ENCODE peak calls at places on chromosomes 6 and 20, in four cellular contexts. G, Q, B and M are unnamed samples.
A peak's percentile ranks its signal among the peaks of the same experiment; 100 is the strongest.

GRCh38 chr6:21049572-21049971 is 515.3 kb downstream of the CDKAL1 start:
- DNase-seq in G (no peak), Q (no peak), B (no peak), M (no peak)

GRCh38 chr6:112113371-112113770 is 26.0 kb downstream of the FAM229B start:
- DNase-seq in Q (no peak), B (no peak), G (no peak), M (no peak)

GRCh38 chr20:41386502-41387427 is 20.1 kb upstream of the EMILIN3 start:
- DNase-seq in G (no peak), B (no peak), Q (no peak), M (no peak)

GRCh38 chr20:373171-373890 is 7.2 kb upstream of the TRIB3 start:
- DNase-seq in B (no peak), G (peak; percentile 62), Q (no peak), M (no peak)

GRCh38 chr20:34943808-34944568 is 11.6 kb downstream of the GSS start:
- DNase-seq in B (no peak), Q (no peak), G (peak; percentile 59), M (no peak)

GRCh38 chr20:59788196-59788735 is 145.2 kb downstream of the SYCP2 start:
- DNase-seq in G (no peak), Q (no peak), B (no peak), M (no peak)

GRCh38 chr20:25738198-25738597 is 41.5 kb upstream of the ZNF337 start:
- DNase-seq in Q (no peak), G (no peak), B (no peak), M (no peak)

GRCh38 chr20:29741894-29742698 is 1515.4 kb upstream of the DEFB115 start:
- DNase-seq in G (no peak), Q (no peak), B (no peak), M (no peak)

GRCh38 chr6:13413906-13414555 is 73.4 kb downstream of the GFOD1 start:
- DNase-seq in Q (no peak), G (no peak), B (no peak), M (no peak)

GRCh38 chr20:4234128-4234527 is 218.8 kb upstream of the RNF24 start:
- DNase-seq in G (no peak), Q (no peak), B (no peak), M (no peak)

GRCh38 chr20:5211803-5212714 is 85.3 kb downstream of the CDS2 start:
- DNase-seq in B (no peak), G (no peak), Q (no peak), M (no peak)

GRCh38 chr6:35034411-35035171 is 106.5 kb downstream of the TCP11 start:
- DNase-seq in G (no peak), Q (peak; percentile 28), B (no peak), M (peak; percentile 24)

GRCh38 chr6:13355043-13355945 is 27.0 kb upstream of the TBC1D7 start:
- DNase-seq in Q (no peak), G (peak; percentile 94), B (no peak), M (no peak)